ENCODE peak calls at places on chromosomes 16 and 17, in five cellular contexts. M, Z, D, L and R are unnamed samples.

GRCh38 chr17:38868095-38868967 is 1.5 kb upstream of the LASP1 start:
- DNase-seq in Z (peak; percentile 55), D (peak; percentile 51), L (peak; percentile 56), M (no peak), R (no peak)

GRCh38 chr16:82344157-82344556 is 174.1 kb upstream of the MPHOSPH6 start:
- DNase-seq in D (peak; percentile 30), Z (no peak), L (no peak), M (no peak), R (no peak)

GRCh38 chr17:39872700-39873099 is 4.7 kb downstream of the ZPBP2 start:
- DNase-seq in M (no peak), Z (no peak), L (no peak), D (no peak), R (no peak)

GRCh38 chr17:230371-230770 is 48.9 kb upstream of the DOC2B start:
- DNase-seq in M (no peak), Z (peak; percentile 12), L (peak; percentile 4), D (no peak), R (no peak)

GRCh38 chr17:7652659-7653343 is 2.1 kb downstream of the ATP1B2 start:
- DNase-seq in M (no peak), L (no peak), D (no peak), Z (no peak), R (no peak)

GRCh38 chr16:81293909-81294802 is 20.6 kb upstream of the GAN start:
- DNase-seq in D (no peak), M (no peak), L (no peak), Z (no peak), R (no peak)

GRCh38 chr16:67413978-67414891 is 2.0 kb downstream of the ZDHHC1 start:
- DNase-seq in M (no peak), Z (no peak), D (no peak), L (no peak), R (no peak)

GRCh38 chr17:80382956-80383355 is 32.0 kb upstream of the ENDOV start:
- DNase-seq in D (no peak), M (no peak), Z (no peak), L (no peak), R (no peak)

GRCh38 chr17:16040710-16041251 is 41.2 kb downstream of the TTC19 start:
- DNase-seq in Z (no peak), M (no peak), L (peak; percentile 21), D (peak; percentile 85), R (no peak)

GRCh38 chr16:81127051-81127450 is 30.9 kb upstream of the GCSH start:
- DNase-seq in M (no peak), L (no peak), Z (no peak), D (no peak), R (no peak)

GRCh38 chr17:52831536-52831935 is 673.0 kb upstream of the CA10 start:
- DNase-seq in L (no peak), D (no peak), M (no peak), Z (no peak), R (no peak)

GRCh38 chr17:31401456-31402254 is 10.2 kb downstream of the RAB11FIP4 start:
- DNase-seq in M (no peak), Z (no peak), L (no peak), D (no peak), R (no peak)

GRCh38 chr17:76007850-76008165 is 7.2 kb downstream of the CDK3 start:
- DNase-seq in Z (no peak), M (no peak), L (no peak), D (no peak), R (no peak)

GRCh38 chr17:14712471-14713075 is 411.7 kb downstream of the HS3ST3B1 start:
- DNase-seq in D (no peak), Z (no peak), M (no peak), L (no peak), R (no peak)

GRCh38 chr16:1033128-1033679 is 39.3 kb upstream of the SSTR5 start:
- DNase-seq in M (no peak), D (no peak), Z (no peak), L (no peak), R (no peak)

GRCh38 chr17:13462161-13462560 is 139.6 kb downstream of the HS3ST3A1 start:
- DNase-seq in M (no peak), D (no peak), L (no peak), Z (no peak), R (no peak)

GRCh38 chr17:74671031-74671771 is 41.5 kb downstream of the CD300LF start:
- DNase-seq in M (peak; percentile 76), Z (peak; percentile 85), L (peak; percentile 62), D (peak; percentile 74), R (peak; percentile 46)

GRCh38 chr17:15501282-15501681 is 33.9 kb upstream of the CDRT4 start:
- DNase-seq in D (no peak), M (no peak), Z (no peak), L (no peak), R (no peak)

GRCh38 chr16:79042886-79043285 is 557.7 kb downstream of the MAF start:
- DNase-seq in L (no peak), D (no peak), M (no peak), Z (no peak), R (no peak)

GRCh38 chr17:39618252-39618913 is 8.4 kb upstream of the PPP1R1B start:
- DNase-seq in D (peak; percentile 41), M (peak; percentile 24), Z (no peak), L (peak; percentile 34), R (no peak)

GRCh38 chr16:24734382-24734781 is 4.9 kb downstream of the TNRC6A start:
- DNase-seq in Z (no peak), M (no peak), D (no peak), L (no peak), R (no peak)

GRCh38 chr16:24737391-24737871 is 8.0 kb downstream of the TNRC6A start:
- DNase-seq in M (no peak), D (no peak), L (no peak), Z (no peak), R (no peak)

GRCh38 chr16:24738895-24739294 is 9.4 kb downstream of the TNRC6A start:
- DNase-seq in L (no peak), D (no peak), Z (no peak), M (no peak), R (no peak)

GRCh38 chr16:24736758-24737157 is 7.3 kb downstream of the TNRC6A start:
- DNase-seq in Z (no peak), D (no peak), M (no peak), L (no peak), R (no peak)

DNA sequence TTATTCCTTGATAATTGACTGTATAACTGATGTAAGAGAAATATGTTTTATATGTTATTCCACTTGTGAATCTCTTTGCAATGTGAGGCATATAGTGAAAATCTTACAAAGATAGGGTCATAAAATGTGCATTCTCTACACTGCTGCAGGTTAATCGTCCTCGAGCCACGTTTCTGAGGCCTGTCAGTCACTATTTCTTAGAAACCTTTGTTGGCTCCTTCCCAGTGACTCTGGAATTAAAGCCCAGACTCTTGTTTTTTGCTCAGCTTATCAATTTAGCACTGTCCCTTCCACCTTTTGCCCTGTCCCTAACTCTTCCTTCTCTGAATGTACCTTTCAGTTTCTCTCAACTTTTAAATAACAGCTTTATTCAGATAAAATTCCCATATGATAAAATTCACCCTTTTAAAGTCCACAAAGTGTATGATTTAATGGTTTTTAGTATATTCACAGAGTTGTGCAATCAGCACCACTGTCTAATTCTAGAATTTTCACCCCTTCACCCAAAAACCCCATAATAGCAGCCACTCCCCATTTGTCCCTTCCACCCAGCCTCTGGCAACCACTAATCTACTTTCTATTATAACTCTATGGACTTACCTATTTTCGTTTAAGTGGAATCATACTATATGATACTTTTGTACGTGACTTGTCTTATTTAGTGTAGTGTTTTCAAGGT is 8.6 kb downstream of the TNRC6A start:
- DNase-seq in M (no peak), Z (no peak), D (no peak), L (no peak), R (no peak)
- H3K4me1 ChIP-seq in M (peaks cover 7% of the 10 kb centered on the region), Z (peaks cover 19% of the 10 kb centered on the region), D (peaks cover 78% of the 10 kb centered on the region), L (peaks cover 37% of the 10 kb centered on the region), R (peaks cover 3% of the 10 kb centered on the region)

GRCh38 chr17:81403671-81404534 is 8.6 kb downstream of the BAHCC1 start:
- DNase-seq in Z (no peak), M (no peak), D (no peak), L (no peak), R (no peak)
- H3K4me1 ChIP-seq in Z (peaks cover 46% of the 10 kb centered on the region), M (peaks cover 77% of the 10 kb centered on the region), D (peaks cover 37% of the 10 kb centered on the region), L (peaks cover 27% of the 10 kb centered on the region), R (peaks cover 56% of the 10 kb centered on the region)

GRCh38 chr16:11323551-11324336 is 21.5 kb upstream of the RMI2 start:
- DNase-seq in Z (no peak), M (no peak), L (no peak), D (no peak), R (no peak)
- H3K4me1 ChIP-seq in Z (peaks cover 6% of the 10 kb centered on the region), M (peaks cover 3% of the 10 kb centered on the region), L (peaks cover 2% of the 10 kb centered on the region), D (no peaks in the 10 kb centered on the region), R (no peaks in the 10 kb centered on the region)

GRCh38 chr16:49833796-49834195 is 22.1 kb downstream of the ZNF423 start:
- DNase-seq in Z (no peak), L (no peak), M (no peak), D (no peak), R (no peak)
- H3K4me1 ChIP-seq in Z (peaks cover 8% of the 10 kb centered on the region), L (peaks cover 25% of the 10 kb centered on the region), M (peaks cover 5% of the 10 kb centered on the region), D (peaks cover 21% of the 10 kb centered on the region), R (peaks cover 29% of the 10 kb centered on the region)